ENCODE peak calls at places on chromosomes 12 and 14, in five cellular contexts. W is GM13977, S is left lung, J is lower leg skin, L is hepatic stellate cell. Q is an unnamed sample.
A peak's percentile ranks its signal among the peaks of the same experiment; 100 is the strongest.

GRCh38 chr14:105089746-105090492 is 24.7 kb upstream of the GPR132 start:
- DNase-seq in W (no peak), S (peak; percentile 55), J (no peak), L (no peak), Q (no peak)

GRCh38 chr12:32365473-32366064 is 33.8 kb upstream of the FGD4 start:
- DNase-seq in W (peak; percentile 44), S (no peak), J (no peak), L (peak; percentile 48), Q (no peak)

GRCh38 chr14:104752338-104752734 is 611 bp upstream of the SIVA1 start:
- DNase-seq in W (no peak), S (no peak), J (no peak), L (peak; percentile 98), Q (peak; percentile 99)

GRCh38 chr12:88247241-88247643 is 105.1 kb downstream of the TMTC3 start:
- DNase-seq in W (no peak), S (no peak), J (no peak), L (peak; percentile 17), Q (no peak)

GRCh38 chr14:68574906-68575305 is 218.0 kb downstream of the ZFP36L1 start:
- DNase-seq in W (no peak), S (no peak), J (no peak), L (no peak), Q (no peak)

GRCh38 chr12:19130224-19131019 is 889 bp downstream of the PLEKHA5 start:
- DNase-seq in W (peak; percentile 27), S (peak; percentile 85), J (peak; percentile 89), L (peak; percentile 34), Q (no peak)

GRCh38 chr12:967641-968040 is 18.1 kb upstream of the RAD52 start:
- DNase-seq in W (no peak), S (no peak), J (no peak), L (no peak), Q (no peak)

GRCh38 chr14:68659021-68659931 is 133.6 kb downstream of the ZFP36L1 start:
- DNase-seq in W (no peak), S (no peak), J (peak; percentile 84), L (peak; percentile 49), Q (no peak)

GRCh38 chr14:70148911-70149675 is 39.7 kb downstream of the SLC8A3 start:
- DNase-seq in W (peak; percentile 8), S (no peak), J (no peak), L (no peak), Q (no peak)

GRCh38 chr12:98998697-98999299 is 353.7 kb downstream of the APAF1 start:
- DNase-seq in W (peak; percentile 53), S (no peak), J (no peak), L (peak; percentile 27), Q (no peak)

GRCh38 chr12:20946732-20947131 is 136.2 kb downstream of the SLCO1B3 start:
- DNase-seq in W (peak; percentile 2), S (no peak), J (no peak), L (no peak), Q (no peak)

GRCh38 chr14:74913986-74914573 is 9.0 kb downstream of the RPS6KL1 start:
- DNase-seq in W (peak; percentile 75), S (no peak), J (peak; percentile 93), L (peak; percentile 87), Q (no peak)

GRCh38 chr12:68878846-68879245 is 54.1 kb downstream of the CPM start:
- DNase-seq in W (no peak), S (no peak), J (no peak), L (no peak), Q (no peak)

GRCh38 chr12:110345963-110346362 is 57.5 kb downstream of the ANAPC7 start:
- DNase-seq in W (no peak), S (no peak), J (no peak), L (no peak), Q (no peak)

GRCh38 chr12:59040651-59041050 is 120.3 kb upstream of the LRIG3 start:
- DNase-seq in W (no peak), S (no peak), J (no peak), L (peak; percentile 43), Q (no peak)

Q was measured in CD14-positive monocyte.